ENCODE peak calls at places on chromosome 11, in ten cellular contexts. N, A, T, P, C, Y, O, K, L and B are unnamed samples.

GRCh38 chr11:76605338-76606074 is 65.0 kb downstream of the LRRC32 start:
- DNase-seq in N (no peak), A (no peak), T (no peak), P (no peak), C (no peak), Y (no peak), O (peak; percentile 1), K (no peak), L (no peak), B (no peak)

GRCh38 chr11:15704064-15704463 is 589.3 kb downstream of the INSC start:
- DNase-seq in N (no peak), A (no peak), T (no peak), P (no peak), C (no peak), Y (no peak), O (no peak), K (peak; percentile 9), L (no peak), B (no peak)

GRCh38 chr11:129853508-129854228 is 38.0 kb downstream of the TMEM45B start:
- DNase-seq in N (peak; percentile 9), A (peak; percentile 71), T (no peak), P (no peak), C (peak; percentile 49), Y (no peak), O (peak; percentile 34), K (peak; percentile 70), L (no peak), B (peak; percentile 92)

GRCh38 chr11:87280143-87280542 is 242.4 kb downstream of the TMEM135 start:
- DNase-seq in N (no peak), A (no peak), T (no peak), P (no peak), C (no peak), Y (no peak), O (no peak), K (no peak), L (no peak), B (no peak)

GRCh38 chr11:72962084-72962483 is 147.9 kb downstream of the ATG16L2 start:
- DNase-seq in N (peak; percentile 53), A (no peak), T (no peak), P (no peak), C (peak; percentile 66), Y (peak; percentile 31), O (no peak), K (no peak), L (no peak), B (no peak)

GRCh38 chr11:64489831-64490441 is 101.1 kb upstream of the SLC22A12 start:
- DNase-seq in N (peak; percentile 70), A (no peak), T (no peak), P (peak; percentile 69), C (peak; percentile 7), Y (peak; percentile 62), O (peak; percentile 51), K (peak; percentile 27), L (no peak), B (no peak)

GRCh38 chr11:1117970-1118369 is 39.8 kb upstream of the MUC5AC start:
- DNase-seq in N (no peak), A (no peak), T (no peak), P (peak; percentile 53), C (no peak), Y (no peak), O (no peak), K (no peak), L (peak; percentile 47), B (no peak)

GRCh38 chr11:133955945-133956421 is 785 bp downstream of the IGSF9B start:
- DNase-seq in N (no peak), A (no peak), T (no peak), P (no peak), C (no peak), Y (no peak), O (peak; percentile 50), K (no peak), L (no peak), B (no peak)

GRCh38 chr11:16356057-16356750 is at the start of gene SOX6:
- DNase-seq in N (no peak), A (no peak), T (no peak), P (no peak), C (peak; percentile 67), Y (peak; percentile 26), O (no peak), K (peak; percentile 9), L (no peak), B (no peak)

GRCh38 chr11:123707606-123708205 is 33.8 kb downstream of the ZNF202 start:
- DNase-seq in N (peak; percentile 81), A (no peak), T (peak; percentile 64), P (no peak), C (peak; percentile 77), Y (peak; percentile 86), O (peak; percentile 38), K (peak; percentile 35), L (no peak), B (peak; percentile 66)

GRCh38 chr11:10897150-10897549 is 39.3 kb upstream of the ZBED5 start:
- DNase-seq in N (no peak), A (no peak), T (no peak), P (no peak), C (no peak), Y (no peak), O (no peak), K (no peak), L (no peak), B (no peak)
- H3K4me1 ChIP-seq in N (peaks cover 37% of the 10 kb centered on the region), A (peaks cover 8% of the 10 kb centered on the region), T (peaks cover 35% of the 10 kb centered on the region), P (no peaks in the 10 kb centered on the region), C (peaks cover 38% of the 10 kb centered on the region), Y (no peaks in the 10 kb centered on the region), O (no peaks in the 10 kb centered on the region), K (no peaks in the 10 kb centered on the region), L (peaks cover 34% of the 10 kb centered on the region), B (peaks cover 21% of the 10 kb centered on the region)

GRCh38 chr11:10328314-10329090 is 23.6 kb downstream of the ADM start:
- DNase-seq in N (peak; percentile 74), A (no peak), T (no peak), P (no peak), C (peak; percentile 46), Y (no peak), O (no peak), K (no peak), L (no peak), B (no peak)

GRCh38 chr11:10329356-10329755 is 24.5 kb downstream of the ADM start:
- DNase-seq in N (peak; percentile 32), A (no peak), T (no peak), P (no peak), C (no peak), Y (no peak), O (no peak), K (no peak), L (no peak), B (no peak)

GRCh38 chr11:10327254-10327653 is 22.4 kb downstream of the ADM start:
- DNase-seq in N (peak; percentile 24), A (no peak), T (no peak), P (no peak), C (peak; percentile 51), Y (no peak), O (no peak), K (no peak), L (no peak), B (no peak)

GRCh38 chr11:10331548-10332289 is 26.8 kb downstream of the ADM start:
- DNase-seq in N (peak; percentile 21), A (no peak), T (no peak), P (no peak), C (no peak), Y (no peak), O (no peak), K (no peak), L (no peak), B (no peak)

DNA sequence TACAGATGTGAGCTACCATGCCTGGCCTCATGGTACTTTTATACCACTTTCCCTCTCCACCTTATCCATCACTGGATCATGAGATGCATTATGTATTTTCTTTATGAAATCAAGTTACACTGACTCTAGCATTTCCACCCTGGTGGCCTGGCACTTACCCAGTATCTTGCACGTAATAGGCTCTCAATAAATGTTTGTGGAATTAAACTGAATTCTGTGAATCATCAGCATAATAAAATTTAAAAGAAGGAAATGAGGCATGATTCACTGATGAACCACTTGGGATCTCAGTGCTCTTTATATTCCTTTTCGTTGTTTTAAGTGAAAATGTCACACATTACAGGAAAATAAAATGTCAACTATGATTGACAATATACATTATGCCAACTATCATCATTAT is 25.1 kb downstream of the ADM start:
- DNase-seq in N (peak; percentile 92), A (no peak), T (no peak), P (no peak), C (peak; percentile 96), Y (no peak), O (no peak), K (no peak), L (no peak), B (peak; percentile 72)
- H3K27ac ChIP-seq in N (peak overlapping the region; percentile 55), A (no peak overlapping the region), T (no peak overlapping the region), P (no peak overlapping the region), C (peak overlapping the region; percentile 66), Y (no peak overlapping the region), O (no peak overlapping the region), K (peak overlapping the region; percentile 64), L (no peak overlapping the region), B (no peak overlapping the region)

DNA sequence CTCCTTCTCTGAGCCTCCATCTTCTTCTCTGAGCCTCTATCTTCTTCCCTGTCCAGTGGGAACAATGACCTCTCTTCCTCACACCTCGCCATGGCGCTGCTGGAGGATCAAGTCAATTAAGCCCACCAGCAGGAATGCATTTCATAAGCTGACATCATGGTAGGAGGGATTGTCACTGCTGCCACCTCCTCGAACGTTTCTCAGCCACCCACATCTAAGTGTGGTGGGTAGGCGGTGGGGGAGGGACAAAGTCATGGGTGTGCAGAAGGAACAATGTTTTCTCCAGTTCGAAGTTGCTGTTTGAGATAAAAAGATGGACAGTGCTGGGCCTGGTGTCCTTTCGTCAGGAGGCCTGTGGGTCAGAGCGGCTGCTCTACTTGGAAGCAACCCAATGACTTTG is 44.0 kb downstream of the DHCR7 start:
- DNase-seq in N (no peak), A (no peak), T (no peak), P (no peak), C (no peak), Y (no peak), O (no peak), K (no peak), L (no peak), B (no peak)
- H3K4me1 ChIP-seq in N (no peaks in the 10 kb centered on the region), A (no peaks in the 10 kb centered on the region), T (no peaks in the 10 kb centered on the region), P (no peaks in the 10 kb centered on the region), C (no peaks in the 10 kb centered on the region), Y (peaks cover 2% of the 10 kb centered on the region), O (no peaks in the 10 kb centered on the region), K (no peaks in the 10 kb centered on the region), L (no peaks in the 10 kb centered on the region), B (no peaks in the 10 kb centered on the region)

GRCh38 chr11:68342459-68343158 is 30.2 kb downstream of the LRP5 start:
- DNase-seq in N (no peak), A (no peak), T (no peak), P (no peak), C (no peak), Y (peak; percentile 90), O (no peak), K (peak; percentile 49), L (no peak), B (peak; percentile 65)

GRCh38 chr11:68345776-68346728 is 33.7 kb downstream of the LRP5 start:
- DNase-seq in N (no peak), A (no peak), T (no peak), P (no peak), C (no peak), Y (no peak), O (no peak), K (no peak), L (peak; percentile 81), B (no peak)

GRCh38 chr11:68340784-68341556 is 28.6 kb downstream of the LRP5 start:
- DNase-seq in N (no peak), A (no peak), T (no peak), P (no peak), C (no peak), Y (no peak), O (no peak), K (no peak), L (peak; percentile 86), B (no peak)

GRCh38 chr11:68341557-68342458 is 29.4 kb downstream of the LRP5 start:
- DNase-seq in N (no peak), A (no peak), T (no peak), P (no peak), C (no peak), Y (peak; percentile 40), O (no peak), K (no peak), L (no peak), B (no peak)

GRCh38 chr11:68343761-68344256 is 31.4 kb downstream of the LRP5 start:
- DNase-seq in N (no peak), A (peak; percentile 25), T (no peak), P (no peak), C (no peak), Y (no peak), O (no peak), K (no peak), L (no peak), B (no peak)
- H3K27ac ChIP-seq in N (no peak overlapping the region), A (peak overlapping the region; percentile 58), T (peak overlapping the region; percentile 95), P (peak overlapping the region; percentile 78), C (no peak overlapping the region), Y (no peak overlapping the region), O (no peak overlapping the region), K (peak overlapping the region; percentile 72), L (peak overlapping the region; percentile 83), B (no peak overlapping the region)